ENCODE peak calls at places on chromosomes 16 and 17, in four cellular contexts. B is stomach; S is Calu3; K is activated T-helper 9 cell treated with anti-CD3 and anti-CD28 coated beads, Interleukin-2, amount 50 U/mL, for 16 hours. C is an unnamed sample.

GRCh38 chr16:47519996-47520679 is 59.0 kb downstream of the PHKB start:
- DNase-seq in S (no peak), K (no peak), B (no peak), C (no peak)

GRCh38 chr16:67936124-67936875 is at the start of gene PSMB10:
- DNase-seq in B (peak; percentile 41), K (peak; percentile 29), S (peak; percentile 60), C (no peak)

GRCh38 chr17:72126575-72127486 is 6.0 kb downstream of the SOX9 start:
- DNase-seq in K (no peak), B (peak; percentile 61), S (peak; percentile 61), C (no peak)

GRCh38 chr16:58684001-58684353 is 593 bp downstream of the SLC38A7 start:
- DNase-seq in B (no peak), S (no peak), K (no peak), C (no peak)

GRCh38 chr17:38454528-38454927 is 26.3 kb downstream of the ARHGAP23 start:
- DNase-seq in B (peak; percentile 63), K (no peak), S (peak; percentile 97), C (no peak)

GRCh38 chr16:81478876-81479496 is 34.4 kb downstream of the CMIP start:
- DNase-seq in B (peak; percentile 75), K (no peak), S (no peak), C (no peak)

GRCh38 chr16:87298857-87299465 is 18.2 kb downstream of the C16orf95 start:
- DNase-seq in K (no peak), B (no peak), S (no peak), C (no peak)

GRCh38 chr17:47686276-47686635 is 7.7 kb upstream of the TBKBP1 start:
- DNase-seq in B (no peak), S (no peak), K (no peak), C (no peak)

GRCh38 chr16:31112711-31113419 is 4.6 kb upstream of the KAT8 start:
- DNase-seq in K (no peak), S (no peak), B (no peak), C (no peak)

GRCh38 chr17:60086822-60087591 is 8.3 kb upstream of the HEATR6 start:
- DNase-seq in S (no peak), B (no peak), K (no peak), C (no peak)

GRCh38 chr17:58329035-58329807 is 626 bp upstream of the TSPOAP1 start:
- DNase-seq in B (peak; percentile 37), K (peak; percentile 64), S (no peak), C (no peak)

GRCh38 chr17:80720624-80721577 is 176.3 kb downstream of the RPTOR start:
- DNase-seq in B (peak; percentile 37), S (peak; percentile 78), K (peak; percentile 62), C (no peak)

GRCh38 chr16:57920891-57921240 is 50.1 kb downstream of the CNGB1 start:
- DNase-seq in S (no peak), K (no peak), B (no peak), C (no peak)

GRCh38 chr16:88510091-88510719 is 57.1 kb downstream of the ZFPM1 start:
- DNase-seq in K (no peak), B (no peak), S (no peak), C (no peak)

GRCh38 chr16:78277374-78277773 is 177.9 kb downstream of the WWOX start:
- DNase-seq in B (no peak), S (no peak), K (no peak), C (peak; percentile 92)

GRCh38 chr17:41707803-41708669 is 4.1 kb upstream of the GAST start:
- DNase-seq in B (no peak), S (no peak), K (no peak), C (no peak)

GRCh38 chr16:3065742-3066439 is 451 bp downstream of the IL32 start:
- DNase-seq in K (no peak), S (no peak), B (no peak), C (no peak)

GRCh38 chr17:75755205-75755901 is 9.6 kb downstream of the GALK1 start:
- DNase-seq in S (no peak), B (no peak), K (no peak), C (no peak)

GRCh38 chr17:7739746-7740145 is 22.2 kb downstream of the DNAH2 start:
- DNase-seq in K (no peak), S (no peak), B (no peak), C (no peak)

GRCh38 chr16:73956592-73957495 is 339.8 kb upstream of the PSMD7 start:
- DNase-seq in K (no peak), S (peak; percentile 73), B (peak; percentile 54), C (no peak)

GRCh38 chr17:15412606-15413005 is 54.8 kb downstream of the CDRT4 start:
- DNase-seq in S (no peak), K (no peak), B (no peak), C (no peak)

GRCh38 chr17:7263801-7264078 is 1.5 kb upstream of the CLDN7 start:
- DNase-seq in S (no peak), K (no peak), B (no peak), C (no peak)

GRCh38 chr17:74343121-74343520 is 17.1 kb downstream of the KIF19 start:
- DNase-seq in S (no peak), K (no peak), B (no peak), C (no peak)

GRCh38 chr17:19338031-19338990 is 24.2 kb downstream of the B9D1 start:
- DNase-seq in S (peak; percentile 60), K (peak; percentile 46), B (peak; percentile 74), C (no peak)